ENCODE peak calls at places on chromosome 2, in seven cellular contexts. Q is NCI-H460; Y is left ventricle myocardium inferior; S is foreskin melanocyte; I is stimulated activated CD4-positive, alpha-beta T cell treated with anti-CD3 and anti-CD28 coated beads, TNF-alpha, amount 100 ng/mL, for 1 hour; X is NCI-H1105; V is upper lobe of right lung. W is an unnamed sample.

GRCh38 chr2:200104015-200104414 is 148.6 kb downstream of the MAIP1 start:
- DNase-seq in Q (no peak), Y (no peak), S (peak), I (no peak), X (no peak), V (no peak), W (no peak)

GRCh38 chr2:68709421-68709911 is 25.1 kb upstream of the ARHGAP25 start:
- DNase-seq in Q (peak), Y (no peak), S (no peak), I (no peak), X (peak), V (no peak), W (peak)

GRCh38 chr2:221322741-221323140 is 249.4 kb downstream of the EPHA4 start:
- DNase-seq in Q (no peak), Y (no peak), S (no peak), I (no peak), X (no peak), V (no peak), W (no peak)

GRCh38 chr2:60285476-60286316 is 267.8 kb downstream of the BCL11A start:
- DNase-seq in Q (no peak), Y (no peak), S (no peak), I (no peak), X (no peak), V (no peak), W (no peak)

GRCh38 chr2:44087037-44087713 is 81.5 kb upstream of the PPM1B start:
- DNase-seq in Q (peak), Y (peak), S (peak), I (peak), X (peak), V (peak), W (peak)

GRCh38 chr2:133774675-133775005 is 206.4 kb upstream of the NCKAP5 start:
- DNase-seq in Q (no peak), Y (peak), S (no peak), I (no peak), X (no peak), V (no peak), W (no peak)

GRCh38 chr2:240820014-240820606 is at the start of gene KIF1A:
- DNase-seq in Q (no peak), Y (peak), S (no peak), I (no peak), X (peak), V (no peak), W (no peak)

GRCh38 chr2:54945401-54946219 is 104.6 kb downstream of the RTN4 start:
- DNase-seq in Q (no peak), Y (peak), S (no peak), I (no peak), X (no peak), V (no peak), W (peak)

GRCh38 chr2:216603010-216603883 is 30.0 kb upstream of the IGFBP2 start:
- DNase-seq in Q (no peak), Y (no peak), S (no peak), I (no peak), X (no peak), V (no peak), W (no peak)

GRCh38 chr2:85394256-85394655 is 15.9 kb downstream of the CAPG start:
- DNase-seq in Q (no peak), Y (no peak), S (no peak), I (no peak), X (peak), V (peak), W (no peak)

W was measured in ovary.